ENCODE peak calls at places on chromosomes 11 and 22, in four cellular contexts. A is astrocyte of the spinal cord, H is left ventricle myocardium superior, N is hypothalamus. I is an unnamed sample.

GRCh38 chr22:43833286-43834240 is 21.5 kb upstream of the EFCAB6 start:
- DNase-seq in A (no peak), H (peak; percentile 54), N (no peak), I (no peak)

GRCh38 chr11:64566042-64566914 is 24.7 kb upstream of the SLC22A12 start:
- DNase-seq in A (peak; percentile 81), H (peak; percentile 33), N (peak; percentile 24), I (peak; percentile 25)

GRCh38 chr11:33291004-33291777 is 34.0 kb downstream of the HIPK3 start:
- DNase-seq in A (no peak), H (no peak), N (no peak), I (no peak)

GRCh38 chr11:17929171-17929570 is 83.7 kb downstream of the SERGEF start:
- DNase-seq in A (peak; percentile 28), H (no peak), N (no peak), I (no peak)

GRCh38 chr11:36019722-36020121 is 75.9 kb downstream of the LDLRAD3 start:
- DNase-seq in A (no peak), H (no peak), N (no peak), I (no peak)

GRCh38 chr22:22244337-22245250 is at the start of gene VPREB1:
- DNase-seq in A (no peak), H (no peak), N (no peak), I (no peak)

GRCh38 chr11:113578715-113579250 is 103.6 kb upstream of the DRD2 start:
- DNase-seq in A (no peak), H (no peak), N (no peak), I (no peak)

GRCh38 chr11:84398017-84398626 is 1112.0 kb upstream of the CCDC90B start:
- DNase-seq in A (peak; percentile 24), H (no peak), N (no peak), I (peak; percentile 24)

GRCh38 chr11:16818284-16818683 is 79.8 kb downstream of the C11orf58 start:
- DNase-seq in A (peak; percentile 46), H (no peak), N (no peak), I (no peak)

GRCh38 chr11:110199184-110199981 is 97.0 kb downstream of the RDX start:
- DNase-seq in A (peak; percentile 22), H (no peak), N (no peak), I (no peak)

GRCh38 chr11:78216021-78216420 is 27.3 kb downstream of the USP35 start:
- DNase-seq in A (no peak), H (no peak), N (no peak), I (no peak)

GRCh38 chr11:1304376-1304775 is 5.1 kb downstream of the TOLLIP start:
- DNase-seq in A (no peak), H (no peak), N (no peak), I (no peak)

GRCh38 chr11:30019481-30019880 is 2.7 kb upstream of the KCNA4 start:
- DNase-seq in A (no peak), H (no peak), N (no peak), I (no peak)

GRCh38 chr11:2553886-2554285 is 109.1 kb downstream of the KCNQ1 start:
- DNase-seq in A (no peak), H (no peak), N (no peak), I (no peak)

GRCh38 chr11:19938866-19939265 is 221.4 kb downstream of the DBX1 start:
- DNase-seq in A (no peak), H (no peak), N (no peak), I (no peak)

GRCh38 chr11:67820079-67820478 is 145.7 kb upstream of the ALDH3B2 start:
- DNase-seq in A (no peak), H (no peak), N (no peak), I (no peak)

GRCh38 chr11:69295995-69296889 is 2.3 kb downstream of the MYEOV start:
- DNase-seq in A (peak; percentile 29), H (peak; percentile 56), N (no peak), I (no peak)

GRCh38 chr22:45656577-45656976 is 15.1 kb upstream of the ATXN10 start:
- DNase-seq in A (no peak), H (no peak), N (no peak), I (no peak)

GRCh38 chr22:49705631-49706352 is 121.9 kb downstream of the BRD1 start:
- DNase-seq in A (no peak), H (no peak), N (no peak), I (no peak)

GRCh38 chr11:10257478-10257877 is 36.5 kb downstream of the SBF2 start:
- DNase-seq in A (no peak), H (no peak), N (no peak), I (no peak)

GRCh38 chr22:48235744-48236143 is 1473.3 kb downstream of the TBC1D22A start:
- DNase-seq in A (no peak), H (no peak), N (no peak), I (no peak)

GRCh38 chr22:49553518-49554295 is 274.0 kb downstream of the BRD1 start:
- DNase-seq in A (no peak), H (peak; percentile 15), N (no peak), I (no peak)

GRCh38 chr22:40001800-40002577 is 7.2 kb downstream of the FAM83F start:
- DNase-seq in A (no peak), H (no peak), N (no peak), I (no peak)

I was measured in globus pallidus.